ENCODE peak calls at places on chromosomes 13 and 19, in five cellular contexts. X is H1, A is keratinocyte, B is PC-9, S is MM.1S. F is an unnamed sample.

GRCh38 chr13:48818495-48818961 is 157.2 kb upstream of the FNDC3A start:
- DNase-seq in X (no peak), A (peak; percentile 41), B (no peak), S (no peak), F (peak; percentile 4)

GRCh38 chr19:31459430-31459829 is 110.2 kb upstream of the TSHZ3 start:
- DNase-seq in X (no peak), A (no peak), B (no peak), S (no peak), F (no peak)

GRCh38 chr13:60348097-60348496 is 48.9 kb upstream of the TDRD3 start:
- DNase-seq in X (no peak), A (no peak), B (no peak), S (no peak), F (no peak)

GRCh38 chr19:56332695-56333094 is 18.1 kb upstream of the ZSCAN5A start:
- DNase-seq in X (no peak), A (no peak), B (no peak), S (no peak), F (no peak)

GRCh38 chr19:12749938-12750521 is 1.6 kb upstream of the BEST2 start:
- DNase-seq in X (no peak), A (no peak), B (no peak), S (no peak), F (peak; percentile 59)

GRCh38 chr13:50196118-50196517 is 180.9 kb downstream of the KCNRG start:
- DNase-seq in X (no peak), A (no peak), B (no peak), S (no peak), F (no peak)

GRCh38 chr13:30165791-30166190 is 141.6 kb downstream of the KATNAL1 start:
- DNase-seq in X (no peak), A (no peak), B (no peak), S (no peak), F (no peak)

GRCh38 chr13:44068737-44069136 is 189.0 kb downstream of the LACC1 start:
- DNase-seq in X (no peak), A (no peak), B (peak; percentile 79), S (no peak), F (peak; percentile 32)

GRCh38 chr13:105441406-105441805 is 1094.1 kb downstream of the EFNB2 start:
- DNase-seq in X (no peak), A (no peak), B (peak; percentile 45), S (no peak), F (no peak)

GRCh38 chr13:42612021-42612765 is 38.2 kb downstream of the TNFSF11 start:
- DNase-seq in X (no peak), A (no peak), B (no peak), S (no peak), F (no peak)

GRCh38 chr13:43986395-43986794 is 106.7 kb downstream of the LACC1 start:
- DNase-seq in X (no peak), A (no peak), B (no peak), S (no peak), F (no peak)

GRCh38 chr13:24459234-24459633 is 53.3 kb downstream of the PARP4 start:
- DNase-seq in X (no peak), A (no peak), B (no peak), S (peak; percentile 62), F (peak; percentile 7)

DNA sequence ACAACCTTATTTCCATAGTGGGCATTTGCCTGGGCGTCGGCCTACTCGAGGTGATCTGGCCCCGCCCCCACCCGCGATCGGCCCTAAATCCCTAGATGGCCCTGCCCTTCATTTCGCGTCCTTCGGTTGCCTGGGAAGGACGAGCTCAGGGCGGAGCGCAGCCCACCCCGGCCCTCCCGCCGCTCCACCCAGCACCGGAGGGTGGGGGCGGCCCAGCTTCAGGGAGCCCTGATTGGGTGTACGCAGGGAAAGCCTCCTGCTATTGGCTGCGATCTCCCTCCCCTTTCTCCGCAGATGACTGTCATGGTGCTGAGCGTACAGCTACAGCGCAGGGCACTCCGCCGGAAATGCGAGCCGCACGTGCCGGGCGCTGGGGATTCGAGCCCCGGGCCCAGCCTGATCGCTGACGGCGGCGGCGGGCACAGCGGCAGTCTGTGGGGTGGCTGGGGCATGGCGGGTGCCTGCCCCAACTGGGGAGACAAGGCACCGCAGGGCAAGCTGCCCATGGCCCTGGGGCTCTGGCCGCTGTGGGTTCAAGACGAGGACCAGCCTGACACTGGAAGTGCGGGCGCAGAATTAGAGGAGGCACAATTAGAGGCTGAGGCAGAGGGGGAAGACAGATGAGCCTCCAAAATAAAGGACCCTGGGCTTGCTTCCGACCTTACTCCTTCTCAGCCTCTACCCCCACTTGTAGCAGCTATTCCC is 4.3 kb downstream of the CD37 start:
- DNase-seq in X (peak; percentile 89), A (no peak), B (no peak), S (no peak), F (peak; percentile 97)
- TF ChIP-seq EZH2 in X (no peak), A (no peak), B (no peak), S (no peak), F (no peak)

GRCh38 chr19:50431343-50432220 is 1.1 kb upstream of the MYBPC2 start:
- DNase-seq in X (peak; percentile 99), A (no peak), B (peak; percentile 52), S (peak; percentile 73), F (peak; percentile 85)
- TF ChIP-seq EZH2 in X (no peak), A (no peak), B (no peak), S (no peak), F (no peak)

GRCh38 chr13:27979765-27980279 is 8.7 kb downstream of the URAD start:
- DNase-seq in X (no peak), A (no peak), B (no peak), S (no peak), F (no peak)

GRCh38 chr13:27979001-27979643 is 9.4 kb downstream of the URAD start:
- DNase-seq in X (no peak), A (no peak), B (no peak), S (no peak), F (no peak)

GRCh38 chr13:27976362-27977177 is 7.5 kb upstream of the CDX2 start:
- DNase-seq in X (peak; percentile 52), A (no peak), B (no peak), S (no peak), F (no peak)

GRCh38 chr13:27977476-27978300 is 8.6 kb upstream of the CDX2 start:
- DNase-seq in X (peak; percentile 72), A (no peak), B (no peak), S (no peak), F (peak; percentile 22)

GRCh38 chr13:27978301-27978968 is 9.3 kb upstream of the CDX2 start:
- DNase-seq in X (peak; percentile 73), A (no peak), B (no peak), S (no peak), F (no peak)
- TF ChIP-seq EZH2 in X (peak; percentile 89), A (no peak), B (no peak), S (no peak), F (no peak)

DNA sequence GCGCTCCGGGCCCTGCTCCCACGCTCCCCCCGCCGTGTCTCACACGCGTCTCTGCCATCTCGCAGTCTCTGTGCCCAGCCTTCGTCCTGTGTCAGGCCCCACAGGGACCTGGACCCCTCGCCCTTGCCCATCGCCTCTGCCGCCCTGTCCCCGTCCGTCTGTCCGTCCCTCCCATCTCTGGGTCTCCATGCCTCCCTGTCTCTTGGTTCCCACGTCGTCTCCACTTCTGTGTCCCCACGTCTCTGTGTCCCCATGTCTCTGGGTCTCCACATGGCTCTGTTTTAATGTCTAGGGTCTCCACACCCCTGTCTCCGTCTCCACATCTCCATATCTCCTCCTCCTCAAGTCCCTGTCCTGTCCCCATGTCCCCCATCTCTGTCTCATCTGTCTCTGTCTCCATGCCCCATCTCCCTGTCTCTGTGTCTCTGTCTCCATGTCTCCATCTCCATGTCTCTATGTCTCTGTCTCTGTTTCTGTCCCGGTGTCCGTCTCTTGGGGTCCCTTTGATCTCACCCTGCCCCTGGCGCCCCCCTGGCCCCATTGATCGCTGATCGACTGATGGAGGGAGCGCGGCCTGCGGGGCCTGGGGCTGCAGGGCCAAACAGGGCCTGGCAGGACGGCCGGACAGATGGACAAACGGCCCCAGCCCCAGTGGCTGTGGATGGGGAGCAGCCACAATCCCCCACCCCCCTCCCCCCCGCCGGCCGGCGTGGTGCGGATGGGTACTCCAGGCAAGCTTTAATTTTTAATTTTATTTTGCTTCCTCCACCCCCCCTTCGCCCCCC is 12.8 kb downstream of the ERFL start:
- DNase-seq in X (no peak), A (no peak), B (no peak), S (no peak), F (no peak)
- TF ChIP-seq EZH2 in X (peak; percentile 84), A (peak; percentile 99), B (no peak), S (no peak), F (peak; percentile 65)

GRCh38 chr19:1286859-1287621 is 1.4 kb downstream of the EFNA2 start:
- DNase-seq in X (no peak), A (no peak), B (no peak), S (no peak), F (no peak)
- TF ChIP-seq EZH2 in X (no peak), A (peak; percentile 53), B (no peak), S (no peak), F (no peak)